ENCODE peak calls at places on chromosomes 3 and 15, in four cellular contexts. N is activated CD8-positive, alpha-beta T cell treated with anti-CD3 and anti-CD28 coated beads for 36 hours; S is WTC11; Y is hepatocyte. M is an unnamed sample.
A peak's percentile ranks its signal among the peaks of the same experiment; 100 is the strongest.

GRCh38 chr3:110686691-110687090 is 384.9 kb upstream of the NECTIN3 start:
- DNase-seq in N (no peak), S (no peak), Y (no peak), M (no peak)

GRCh38 chr15:35886765-35887164 is 340.8 kb upstream of the DPH6 start:
- DNase-seq in N (no peak), S (no peak), Y (no peak), M (no peak)

GRCh38 chr3:133294253-133294652 is 105.6 kb upstream of the BFSP2 start:
- DNase-seq in N (no peak), S (no peak), Y (no peak), M (no peak)

GRCh38 chr3:171813897-171814460 is 3.7 kb upstream of the PLD1 start:
- DNase-seq in N (peak; percentile 63), S (no peak), Y (no peak), M (peak; percentile 46)

GRCh38 chr15:100588638-100589242 is 13.2 kb downstream of the LINS1 start:
- DNase-seq in N (no peak), S (no peak), Y (no peak), M (no peak)

GRCh38 chr3:157388051-157388450 is 48.6 kb upstream of the PTX3 start:
- DNase-seq in N (no peak), S (no peak), Y (no peak), M (no peak)

GRCh38 chr3:85838921-85839320 is 880.1 kb downstream of the CADM2 start:
- DNase-seq in N (no peak), S (no peak), Y (no peak), M (no peak)

GRCh38 chr3:120103276-120103675 is 9.0 kb upstream of the GSK3B start:
- DNase-seq in N (no peak), S (no peak), Y (no peak), M (no peak)

GRCh38 chr15:99057020-99057419 is 47.9 kb upstream of the SYNM start:
- DNase-seq in N (no peak), S (peak; percentile 20), Y (no peak), M (no peak)

GRCh38 chr3:42745776-42746454 is 27.1 kb downstream of the CCDC13 start:
- DNase-seq in N (no peak), S (no peak), Y (no peak), M (no peak)

GRCh38 chr3:179432021-179432420 is 19.2 kb downstream of the GNB4 start:
- DNase-seq in N (no peak), S (no peak), Y (no peak), M (peak; percentile 16)

GRCh38 chr3:123338021-123338619 is 110.8 kb downstream of the ADCY5 start:
- DNase-seq in N (no peak), S (no peak), Y (no peak), M (no peak)

GRCh38 chr3:134992586-134992985 is 197.5 kb downstream of the EPHB1 start:
- DNase-seq in N (no peak), S (no peak), Y (no peak), M (no peak)

GRCh38 chr15:68310178-68310810 is 32.7 kb downstream of the FEM1B start:
- DNase-seq in N (no peak), S (no peak), Y (peak; percentile 43), M (no peak)

GRCh38 chr3:140552898-140553297 is 125.0 kb upstream of the TRIM42 start:
- DNase-seq in N (no peak), S (no peak), Y (no peak), M (no peak)

GRCh38 chr3:120469440-120470415 is 18.9 kb upstream of the FSTL1 start:
- DNase-seq in N (no peak), S (peak; percentile 25), Y (peak; percentile 59), M (no peak)

GRCh38 chr3:30611613-30612421 is 5.4 kb downstream of the TGFBR2 start:
- DNase-seq in N (no peak), S (no peak), Y (no peak), M (no peak)

GRCh38 chr3:133535971-133536634 is 37.4 kb upstream of the CDV3 start:
- DNase-seq in N (no peak), S (no peak), Y (peak; percentile 68), M (no peak)

GRCh38 chr15:69996321-69996720 is 101.4 kb downstream of the TLE3 start:
- DNase-seq in N (no peak), S (no peak), Y (no peak), M (no peak)

GRCh38 chr3:9747267-9747666 is 2.5 kb upstream of the OGG1 start:
- DNase-seq in N (no peak), S (no peak), Y (no peak), M (no peak)

GRCh38 chr15:73344051-73344450 is 24.7 kb downstream of the HCN4 start:
- DNase-seq in N (no peak), S (no peak), Y (no peak), M (no peak)

GRCh38 chr15:45849136-45849535 is 214.3 kb downstream of the SQOR start:
- DNase-seq in N (no peak), S (no peak), Y (no peak), M (no peak)
- TF ChIP-seq CTCF in N (no peak), S (no peak), Y (no peak), M (no peak)

GRCh38 chr15:37204698-37205097 is 104.3 kb upstream of the MEIS2 start:
- DNase-seq in N (no peak), S (no peak), Y (peak; percentile 7), M (no peak)
- TF ChIP-seq CTCF in N (no peak), S (no peak), Y (peak; percentile 35), M (no peak)

DNA sequence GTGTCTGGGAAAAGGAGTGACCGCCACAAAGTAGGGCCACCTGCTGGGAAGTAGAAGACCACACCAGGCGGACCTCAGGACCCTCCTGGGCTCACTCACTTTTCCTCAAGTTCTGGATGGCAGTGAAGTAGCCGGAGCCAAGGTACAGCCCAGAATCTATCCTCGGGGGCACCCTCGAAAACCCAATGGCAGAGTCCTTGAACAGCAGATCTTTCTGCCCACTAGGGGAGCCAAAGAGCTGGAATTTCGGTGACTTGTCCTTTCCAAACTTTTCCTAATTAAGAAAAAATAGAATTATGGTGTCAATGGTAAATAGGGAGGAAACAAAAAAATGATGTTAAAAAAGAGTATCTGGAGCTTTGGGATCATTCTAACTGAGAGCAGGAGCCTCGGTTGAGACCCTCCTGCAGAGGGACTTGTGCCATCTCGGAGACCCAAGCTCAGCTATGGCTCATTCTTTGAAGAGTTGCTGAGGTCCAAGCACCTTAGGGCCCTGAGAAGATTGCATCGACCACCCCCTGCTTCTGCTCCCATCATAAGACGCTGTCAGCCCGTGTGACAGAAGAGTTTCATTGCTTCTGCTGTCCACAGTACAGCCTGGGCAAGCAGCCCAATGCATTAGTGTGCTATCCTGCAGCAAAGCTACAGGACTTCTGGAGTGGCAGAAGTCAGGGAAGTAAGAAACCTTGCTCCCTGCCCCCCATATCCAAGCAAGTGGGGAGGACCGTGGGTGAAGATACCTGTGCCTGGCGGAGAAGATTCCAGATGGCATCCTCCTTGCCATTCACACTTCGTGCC is 14.8 kb downstream of the LTF start:
- DNase-seq in N (peak; percentile 9), S (peak; percentile 50), Y (no peak), M (no peak)
- TF ChIP-seq CTCF in N (peak; percentile 71), S (peak; percentile 73), Y (peak; percentile 43), M (peak; percentile 75)

GRCh38 chr15:41020829-41021228 is 67.6 kb downstream of the CHAC1 start:
- DNase-seq in N (no peak), S (no peak), Y (no peak), M (no peak)

GRCh38 chr15:41017051-41017735 is 63.9 kb downstream of the CHAC1 start:
- DNase-seq in N (no peak), S (no peak), Y (no peak), M (no peak)

GRCh38 chr15:41020311-41020710 is 67.0 kb downstream of the CHAC1 start:
- DNase-seq in N (no peak), S (no peak), Y (no peak), M (no peak)

GRCh38 chr15:41019174-41019573 is 65.9 kb downstream of the CHAC1 start:
- DNase-seq in N (no peak), S (no peak), Y (no peak), M (no peak)

DNA sequence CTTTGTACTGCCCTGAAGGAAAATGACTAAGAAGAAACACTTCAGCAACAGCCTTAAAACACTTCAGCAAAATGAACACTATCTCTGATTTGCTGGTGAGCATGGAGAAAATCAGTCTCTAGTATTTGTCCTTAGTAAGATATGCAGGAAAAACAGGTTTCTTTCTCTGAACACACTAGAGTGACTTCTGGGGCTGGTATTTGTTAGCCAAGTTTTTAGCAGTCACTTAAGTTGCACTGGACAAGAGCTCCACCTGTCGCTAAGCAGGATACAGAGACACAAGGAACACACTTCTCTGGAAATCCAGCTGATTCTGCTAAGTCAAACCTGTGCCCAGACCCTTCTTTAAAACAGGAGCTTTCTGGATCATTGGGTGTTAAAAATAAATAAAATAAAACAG is 65.3 kb downstream of the CHAC1 start:
- DNase-seq in N (no peak), S (no peak), Y (peak; percentile 67), M (no peak)
- TF ChIP-seq CTCF in N (no peak), S (no peak), Y (peak; percentile 53), M (no peak)

GRCh38 chr3:46461971-46462910 is 2.5 kb downstream of the LTF start:
- DNase-seq in N (no peak), S (no peak), Y (no peak), M (no peak)
- TF ChIP-seq CTCF in N (no peak), S (no peak), Y (no peak), M (no peak)

GRCh38 chr15:41987925-41988275 is 15.5 kb upstream of the EHD4 start:
- DNase-seq in N (no peak), S (no peak), Y (no peak), M (no peak)
- TF ChIP-seq CTCF in N (no peak), S (no peak), Y (no peak), M (no peak)

DNA sequence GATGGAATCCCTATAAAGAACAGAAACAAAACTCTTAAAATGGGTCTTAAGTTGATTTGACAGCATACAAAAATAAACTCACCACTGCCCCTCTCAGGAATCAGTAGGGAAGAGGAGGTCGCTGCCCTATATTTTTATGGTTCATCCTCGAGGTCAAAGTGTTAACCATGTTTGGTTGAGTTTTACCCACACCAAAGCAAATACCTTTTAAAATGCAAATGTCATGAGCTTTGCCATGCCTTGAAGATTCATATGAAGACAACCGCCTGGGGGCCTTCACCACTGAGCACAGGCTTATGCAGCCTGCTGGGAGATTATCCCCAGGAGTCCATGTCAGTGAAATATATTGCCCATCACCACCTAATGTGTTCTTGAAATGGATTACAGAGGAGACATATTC is 66.1 kb downstream of the GLB1 start:
- DNase-seq in N (peak; percentile 84), S (no peak), Y (no peak), M (no peak)
- TF ChIP-seq CTCF in N (peak; percentile 36), S (no peak), Y (no peak), M (no peak)

GRCh38 chr15:41822957-41823356 is 4.9 kb upstream of the JMJD7 start:
- DNase-seq in N (no peak), S (no peak), Y (no peak), M (no peak)
- TF ChIP-seq CTCF in N (no peak), S (no peak), Y (no peak), M (no peak)